ENCODE peak calls at places on chromosome 12, in six cellular contexts. P, G, Y, Q, B and J are unnamed samples.

GRCh38 chr12:113070117-113070906 is 13.8 kb downstream of the DTX1 start:
- DNase-seq in P (peak; percentile 88), G (no peak), Y (no peak), Q (no peak), B (no peak), J (peak; percentile 48)

GRCh38 chr12:7078163-7078562 is 14.1 kb downstream of the C1R start:
- DNase-seq in P (no peak), G (no peak), Y (no peak), Q (no peak), B (no peak), J (no peak)

GRCh38 chr12:33296529-33296928 is 143.1 kb downstream of the SYT10 start:
- DNase-seq in P (no peak), G (no peak), Y (no peak), Q (no peak), B (no peak), J (no peak)

GRCh38 chr12:106452309-106452708 is 94.8 kb downstream of the POLR3B start:
- DNase-seq in P (no peak), G (peak; percentile 59), Y (no peak), Q (no peak), B (no peak), J (no peak)

GRCh38 chr12:81181701-81182100 is 103.8 kb downstream of the ACSS3 start:
- DNase-seq in P (no peak), G (no peak), Y (no peak), Q (no peak), B (no peak), J (no peak)

GRCh38 chr12:54384591-54385041 is at the start of gene ZNF385A:
- DNase-seq in P (no peak), G (no peak), Y (no peak), Q (no peak), B (no peak), J (no peak)

GRCh38 chr12:51817027-51817953 is 31.2 kb downstream of the FIGNL2 start:
- DNase-seq in P (no peak), G (no peak), Y (no peak), Q (no peak), B (no peak), J (no peak)

GRCh38 chr12:87323369-87323768 is 705.8 kb downstream of the C12orf50 start:
- DNase-seq in P (no peak), G (no peak), Y (no peak), Q (no peak), B (no peak), J (no peak)

GRCh38 chr12:32043928-32044549 is 62.6 kb upstream of the BICD1 start:
- DNase-seq in P (no peak), G (no peak), Y (no peak), Q (no peak), B (no peak), J (no peak)

GRCh38 chr12:22415342-22416309 is 81.1 kb upstream of the ST8SIA1 start:
- DNase-seq in P (no peak), G (no peak), Y (no peak), Q (no peak), B (no peak), J (no peak)

GRCh38 chr12:48796976-48797375 is 8.1 kb upstream of the ADCY6 start:
- DNase-seq in P (no peak), G (no peak), Y (no peak), Q (no peak), B (no peak), J (no peak)

GRCh38 chr12:109981311-109981710 is 14.9 kb downstream of the GIT2 start:
- DNase-seq in P (no peak), G (no peak), Y (no peak), Q (no peak), B (no peak), J (no peak)

GRCh38 chr12:129693731-129694130 is 210.1 kb downstream of the TMEM132D start:
- DNase-seq in P (no peak), G (no peak), Y (no peak), Q (no peak), B (no peak), J (no peak)

GRCh38 chr12:54229624-54230212 is 40.9 kb upstream of the SMUG1 start:
- DNase-seq in P (no peak), G (no peak), Y (no peak), Q (peak; percentile 4), B (no peak), J (no peak)

GRCh38 chr12:56082967-56083366 is 3.0 kb downstream of the ERBB3 start:
- DNase-seq in P (no peak), G (no peak), Y (no peak), Q (peak; percentile 59), B (no peak), J (no peak)